ENCODE peak calls at places on chromosomes 7 and 10, in nine cellular contexts. One of them, this sample, is unnamed.
A peak's percentile ranks its signal among the peaks of the same experiment; 100 is the strongest.

GRCh38 chr7:44060091-44060947 is 5.0 kb downstream of the PGAM2 start:
- DNase-seq in stimulated activated naive CD8-positive, alpha-beta T cell treated with anti-CD3 and anti-CD28 coated beads, Interleukin-15, Interleukin-2, amounts not matched to agents 100 U/mL and 50 U/mL, for 24 hours: no peak
- DNase-seq in M059J: no peak
- DNase-seq in stimulated activated CD8-positive, alpha-beta memory T cell treated with anti-CD3 and anti-CD28 coated beads, Interleukin-4, amount 100 ng/mL, for 24 hours: no peak
- DNase-seq in activated CD4-positive, alpha-beta T cell treated with anti-CD3 and anti-CD28 coated beads for 36 hours: peak; percentile 1
- DNase-seq in WTC11: no peak
- DNase-seq in fibroblast of the aortic adventitia: no peak
- DNase-seq in suprapubic skin: peak; percentile 67
- DNase-seq in NCI-H2081: no peak
- DNase-seq in this sample: no peak

GRCh38 chr7:16025696-16026095 is 339.2 kb upstream of the MEOX2 start:
- DNase-seq in M059J: no peak
- DNase-seq in stimulated activated naive CD8-positive, alpha-beta T cell treated with anti-CD3 and anti-CD28 coated beads, Interleukin-15, Interleukin-2, amounts not matched to agents 100 U/mL and 50 U/mL, for 24 hours: no peak
- DNase-seq in fibroblast of the aortic adventitia: no peak
- DNase-seq in stimulated activated CD8-positive, alpha-beta memory T cell treated with anti-CD3 and anti-CD28 coated beads, Interleukin-4, amount 100 ng/mL, for 24 hours: no peak
- DNase-seq in NCI-H2081: no peak
- DNase-seq in activated CD4-positive, alpha-beta T cell treated with anti-CD3 and anti-CD28 coated beads for 36 hours: no peak
- DNase-seq in suprapubic skin: no peak
- DNase-seq in WTC11: no peak
- DNase-seq in this sample: no peak

GRCh38 chr7:43750016-43750887 is 8.2 kb upstream of the BLVRA start:
- DNase-seq in stimulated activated CD8-positive, alpha-beta memory T cell treated with anti-CD3 and anti-CD28 coated beads, Interleukin-4, amount 100 ng/mL, for 24 hours: no peak
- DNase-seq in activated CD4-positive, alpha-beta T cell treated with anti-CD3 and anti-CD28 coated beads for 36 hours: no peak
- DNase-seq in NCI-H2081: no peak
- DNase-seq in M059J: no peak
- DNase-seq in WTC11: peak; percentile 41
- DNase-seq in suprapubic skin: no peak
- DNase-seq in stimulated activated naive CD8-positive, alpha-beta T cell treated with anti-CD3 and anti-CD28 coated beads, Interleukin-15, Interleukin-2, amounts not matched to agents 100 U/mL and 50 U/mL, for 24 hours: no peak
- DNase-seq in fibroblast of the aortic adventitia: peak; percentile 40
- DNase-seq in this sample: no peak

GRCh38 chr10:7218974-7219373 is 191.9 kb downstream of the SFMBT2 start:
- DNase-seq in fibroblast of the aortic adventitia: peak; percentile 14
- DNase-seq in stimulated activated CD8-positive, alpha-beta memory T cell treated with anti-CD3 and anti-CD28 coated beads, Interleukin-4, amount 100 ng/mL, for 24 hours: no peak
- DNase-seq in M059J: peak; percentile 7
- DNase-seq in stimulated activated naive CD8-positive, alpha-beta T cell treated with anti-CD3 and anti-CD28 coated beads, Interleukin-15, Interleukin-2, amounts not matched to agents 100 U/mL and 50 U/mL, for 24 hours: no peak
- DNase-seq in NCI-H2081: no peak
- DNase-seq in WTC11: no peak
- DNase-seq in activated CD4-positive, alpha-beta T cell treated with anti-CD3 and anti-CD28 coated beads for 36 hours: no peak
- DNase-seq in suprapubic skin: no peak
- DNase-seq in this sample: no peak

GRCh38 chr10:110576220-110576619 is 8.7 kb downstream of the SMC3 start:
- DNase-seq in NCI-H2081: no peak
- DNase-seq in WTC11: no peak
- DNase-seq in activated CD4-positive, alpha-beta T cell treated with anti-CD3 and anti-CD28 coated beads for 36 hours: no peak
- DNase-seq in M059J: peak; percentile 80
- DNase-seq in stimulated activated naive CD8-positive, alpha-beta T cell treated with anti-CD3 and anti-CD28 coated beads, Interleukin-15, Interleukin-2, amounts not matched to agents 100 U/mL and 50 U/mL, for 24 hours: no peak
- DNase-seq in stimulated activated CD8-positive, alpha-beta memory T cell treated with anti-CD3 and anti-CD28 coated beads, Interleukin-4, amount 100 ng/mL, for 24 hours: no peak
- DNase-seq in fibroblast of the aortic adventitia: peak; percentile 87
- DNase-seq in suprapubic skin: no peak
- DNase-seq in this sample: no peak

GRCh38 chr10:110083884-110084283 is 76.1 kb downstream of the ADD3 start:
- DNase-seq in NCI-H2081: no peak
- DNase-seq in fibroblast of the aortic adventitia: peak; percentile 52
- DNase-seq in stimulated activated naive CD8-positive, alpha-beta T cell treated with anti-CD3 and anti-CD28 coated beads, Interleukin-15, Interleukin-2, amounts not matched to agents 100 U/mL and 50 U/mL, for 24 hours: no peak
- DNase-seq in WTC11: no peak
- DNase-seq in suprapubic skin: no peak
- DNase-seq in activated CD4-positive, alpha-beta T cell treated with anti-CD3 and anti-CD28 coated beads for 36 hours: no peak
- DNase-seq in M059J: peak; percentile 31
- DNase-seq in stimulated activated CD8-positive, alpha-beta memory T cell treated with anti-CD3 and anti-CD28 coated beads, Interleukin-4, amount 100 ng/mL, for 24 hours: no peak
- DNase-seq in this sample: no peak

GRCh38 chr10:118873080-118873737 is 118.4 kb upstream of the CACUL1 start:
- DNase-seq in fibroblast of the aortic adventitia: peak; percentile 17
- DNase-seq in stimulated activated naive CD8-positive, alpha-beta T cell treated with anti-CD3 and anti-CD28 coated beads, Interleukin-15, Interleukin-2, amounts not matched to agents 100 U/mL and 50 U/mL, for 24 hours: no peak
- DNase-seq in M059J: peak; percentile 80
- DNase-seq in stimulated activated CD8-positive, alpha-beta memory T cell treated with anti-CD3 and anti-CD28 coated beads, Interleukin-4, amount 100 ng/mL, for 24 hours: no peak
- DNase-seq in suprapubic skin: no peak
- DNase-seq in NCI-H2081: no peak
- DNase-seq in activated CD4-positive, alpha-beta T cell treated with anti-CD3 and anti-CD28 coated beads for 36 hours: no peak
- DNase-seq in WTC11: no peak
- DNase-seq in this sample: no peak

GRCh38 chr10:129761573-129761972 is 202.5 kb downstream of the EBF3 start:
- DNase-seq in stimulated activated CD8-positive, alpha-beta memory T cell treated with anti-CD3 and anti-CD28 coated beads, Interleukin-4, amount 100 ng/mL, for 24 hours: no peak
- DNase-seq in WTC11: no peak
- DNase-seq in fibroblast of the aortic adventitia: no peak
- DNase-seq in M059J: no peak
- DNase-seq in NCI-H2081: no peak
- DNase-seq in suprapubic skin: peak; percentile 41
- DNase-seq in activated CD4-positive, alpha-beta T cell treated with anti-CD3 and anti-CD28 coated beads for 36 hours: no peak
- DNase-seq in stimulated activated naive CD8-positive, alpha-beta T cell treated with anti-CD3 and anti-CD28 coated beads, Interleukin-15, Interleukin-2, amounts not matched to agents 100 U/mL and 50 U/mL, for 24 hours: no peak
- DNase-seq in this sample: no peak

GRCh38 chr7:25083201-25083600 is 41.9 kb downstream of the CYCS start:
- DNase-seq in suprapubic skin: no peak
- DNase-seq in activated CD4-positive, alpha-beta T cell treated with anti-CD3 and anti-CD28 coated beads for 36 hours: no peak
- DNase-seq in fibroblast of the aortic adventitia: no peak
- DNase-seq in M059J: peak; percentile 24
- DNase-seq in WTC11: no peak
- DNase-seq in stimulated activated CD8-positive, alpha-beta memory T cell treated with anti-CD3 and anti-CD28 coated beads, Interleukin-4, amount 100 ng/mL, for 24 hours: no peak
- DNase-seq in NCI-H2081: no peak
- DNase-seq in stimulated activated naive CD8-positive, alpha-beta T cell treated with anti-CD3 and anti-CD28 coated beads, Interleukin-15, Interleukin-2, amounts not matched to agents 100 U/mL and 50 U/mL, for 24 hours: no peak
- DNase-seq in this sample: no peak

GRCh38 chr10:115417585-115418265 is 324.6 kb downstream of the ATRNL1 start:
- DNase-seq in suprapubic skin: no peak
- DNase-seq in stimulated activated CD8-positive, alpha-beta memory T cell treated with anti-CD3 and anti-CD28 coated beads, Interleukin-4, amount 100 ng/mL, for 24 hours: no peak
- DNase-seq in activated CD4-positive, alpha-beta T cell treated with anti-CD3 and anti-CD28 coated beads for 36 hours: peak; percentile 13
- DNase-seq in stimulated activated naive CD8-positive, alpha-beta T cell treated with anti-CD3 and anti-CD28 coated beads, Interleukin-15, Interleukin-2, amounts not matched to agents 100 U/mL and 50 U/mL, for 24 hours: no peak
- DNase-seq in NCI-H2081: no peak
- DNase-seq in WTC11: peak; percentile 64
- DNase-seq in M059J: peak; percentile 53
- DNase-seq in fibroblast of the aortic adventitia: no peak
- DNase-seq in this sample: no peak

GRCh38 chr10:111835562-111835961 is 348.0 kb downstream of the GPAM start:
- DNase-seq in suprapubic skin: no peak
- DNase-seq in activated CD4-positive, alpha-beta T cell treated with anti-CD3 and anti-CD28 coated beads for 36 hours: no peak
- DNase-seq in WTC11: no peak
- DNase-seq in stimulated activated CD8-positive, alpha-beta memory T cell treated with anti-CD3 and anti-CD28 coated beads, Interleukin-4, amount 100 ng/mL, for 24 hours: no peak
- DNase-seq in stimulated activated naive CD8-positive, alpha-beta T cell treated with anti-CD3 and anti-CD28 coated beads, Interleukin-15, Interleukin-2, amounts not matched to agents 100 U/mL and 50 U/mL, for 24 hours: no peak
- DNase-seq in fibroblast of the aortic adventitia: peak; percentile 57
- DNase-seq in NCI-H2081: no peak
- DNase-seq in M059J: peak; percentile 3
- DNase-seq in this sample: no peak

GRCh38 chr7:77727936-77728701 is 31.9 kb downstream of the RSBN1L start:
- DNase-seq in suprapubic skin: no peak
- DNase-seq in activated CD4-positive, alpha-beta T cell treated with anti-CD3 and anti-CD28 coated beads for 36 hours: no peak
- DNase-seq in stimulated activated naive CD8-positive, alpha-beta T cell treated with anti-CD3 and anti-CD28 coated beads, Interleukin-15, Interleukin-2, amounts not matched to agents 100 U/mL and 50 U/mL, for 24 hours: no peak
- DNase-seq in WTC11: no peak
- DNase-seq in M059J: peak; percentile 63
- DNase-seq in fibroblast of the aortic adventitia: peak; percentile 24
- DNase-seq in stimulated activated CD8-positive, alpha-beta memory T cell treated with anti-CD3 and anti-CD28 coated beads, Interleukin-4, amount 100 ng/mL, for 24 hours: no peak
- DNase-seq in NCI-H2081: peak; percentile 88
- DNase-seq in this sample: no peak

GRCh38 chr7:26155531-26156375 is 3.8 kb downstream of the NFE2L3 start:
- DNase-seq in stimulated activated CD8-positive, alpha-beta memory T cell treated with anti-CD3 and anti-CD28 coated beads, Interleukin-4, amount 100 ng/mL, for 24 hours: no peak
- DNase-seq in suprapubic skin: peak; percentile 11
- DNase-seq in NCI-H2081: no peak
- DNase-seq in fibroblast of the aortic adventitia: peak; percentile 23
- DNase-seq in activated CD4-positive, alpha-beta T cell treated with anti-CD3 and anti-CD28 coated beads for 36 hours: no peak
- DNase-seq in M059J: peak; percentile 90
- DNase-seq in stimulated activated naive CD8-positive, alpha-beta T cell treated with anti-CD3 and anti-CD28 coated beads, Interleukin-15, Interleukin-2, amounts not matched to agents 100 U/mL and 50 U/mL, for 24 hours: no peak
- DNase-seq in WTC11: no peak
- DNase-seq in this sample: no peak

GRCh38 chr10:79247373-79248137 is 99.7 kb upstream of the PPIF start:
- DNase-seq in WTC11: no peak
- DNase-seq in suprapubic skin: no peak
- DNase-seq in NCI-H2081: no peak
- DNase-seq in fibroblast of the aortic adventitia: no peak
- DNase-seq in stimulated activated CD8-positive, alpha-beta memory T cell treated with anti-CD3 and anti-CD28 coated beads, Interleukin-4, amount 100 ng/mL, for 24 hours: no peak
- DNase-seq in stimulated activated naive CD8-positive, alpha-beta T cell treated with anti-CD3 and anti-CD28 coated beads, Interleukin-15, Interleukin-2, amounts not matched to agents 100 U/mL and 50 U/mL, for 24 hours: peak; percentile 53
- DNase-seq in activated CD4-positive, alpha-beta T cell treated with anti-CD3 and anti-CD28 coated beads for 36 hours: peak; percentile 60
- DNase-seq in M059J: no peak
- DNase-seq in this sample: no peak

GRCh38 chr7:33726582-33726981 is 178.8 kb upstream of the BMPER start:
- DNase-seq in stimulated activated naive CD8-positive, alpha-beta T cell treated with anti-CD3 and anti-CD28 coated beads, Interleukin-15, Interleukin-2, amounts not matched to agents 100 U/mL and 50 U/mL, for 24 hours: no peak
- DNase-seq in activated CD4-positive, alpha-beta T cell treated with anti-CD3 and anti-CD28 coated beads for 36 hours: no peak
- DNase-seq in stimulated activated CD8-positive, alpha-beta memory T cell treated with anti-CD3 and anti-CD28 coated beads, Interleukin-4, amount 100 ng/mL, for 24 hours: no peak
- DNase-seq in WTC11: peak; percentile 21
- DNase-seq in M059J: no peak
- DNase-seq in fibroblast of the aortic adventitia: no peak
- DNase-seq in NCI-H2081: no peak
- DNase-seq in suprapubic skin: no peak
- DNase-seq in this sample: no peak

GRCh38 chr10:86872757-86873156 is 84.7 kb downstream of the MMRN2 start:
- DNase-seq in suprapubic skin: no peak
- DNase-seq in stimulated activated CD8-positive, alpha-beta memory T cell treated with anti-CD3 and anti-CD28 coated beads, Interleukin-4, amount 100 ng/mL, for 24 hours: no peak
- DNase-seq in M059J: peak; percentile 11
- DNase-seq in WTC11: peak; percentile 51
- DNase-seq in NCI-H2081: no peak
- DNase-seq in activated CD4-positive, alpha-beta T cell treated with anti-CD3 and anti-CD28 coated beads for 36 hours: no peak
- DNase-seq in stimulated activated naive CD8-positive, alpha-beta T cell treated with anti-CD3 and anti-CD28 coated beads, Interleukin-15, Interleukin-2, amounts not matched to agents 100 U/mL and 50 U/mL, for 24 hours: no peak
- DNase-seq in fibroblast of the aortic adventitia: peak; percentile 13
- DNase-seq in this sample: no peak

GRCh38 chr10:28463676-28464395 is 69.1 kb upstream of the WAC start:
- DNase-seq in stimulated activated CD8-positive, alpha-beta memory T cell treated with anti-CD3 and anti-CD28 coated beads, Interleukin-4, amount 100 ng/mL, for 24 hours: no peak
- DNase-seq in activated CD4-positive, alpha-beta T cell treated with anti-CD3 and anti-CD28 coated beads for 36 hours: no peak
- DNase-seq in M059J: no peak
- DNase-seq in fibroblast of the aortic adventitia: no peak
- DNase-seq in stimulated activated naive CD8-positive, alpha-beta T cell treated with anti-CD3 and anti-CD28 coated beads, Interleukin-15, Interleukin-2, amounts not matched to agents 100 U/mL and 50 U/mL, for 24 hours: no peak
- DNase-seq in NCI-H2081: peak; percentile 41
- DNase-seq in suprapubic skin: no peak
- DNase-seq in WTC11: no peak
- DNase-seq in this sample: no peak

GRCh38 chr7:158828343-158829020 is 827 bp downstream of the ESYT2 start:
- DNase-seq in suprapubic skin: no peak
- DNase-seq in activated CD4-positive, alpha-beta T cell treated with anti-CD3 and anti-CD28 coated beads for 36 hours: peak; percentile 47
- DNase-seq in NCI-H2081: no peak
- DNase-seq in WTC11: peak; percentile 74
- DNase-seq in stimulated activated naive CD8-positive, alpha-beta T cell treated with anti-CD3 and anti-CD28 coated beads, Interleukin-15, Interleukin-2, amounts not matched to agents 100 U/mL and 50 U/mL, for 24 hours: peak; percentile 39
- DNase-seq in M059J: peak; percentile 45
- DNase-seq in fibroblast of the aortic adventitia: no peak
- DNase-seq in stimulated activated CD8-positive, alpha-beta memory T cell treated with anti-CD3 and anti-CD28 coated beads, Interleukin-4, amount 100 ng/mL, for 24 hours: no peak
- DNase-seq in this sample: peak; percentile 38

GRCh38 chr10:89236221-89236620 is 15.4 kb downstream of the LIPA start:
- DNase-seq in fibroblast of the aortic adventitia: peak; percentile 33
- DNase-seq in NCI-H2081: no peak
- DNase-seq in stimulated activated naive CD8-positive, alpha-beta T cell treated with anti-CD3 and anti-CD28 coated beads, Interleukin-15, Interleukin-2, amounts not matched to agents 100 U/mL and 50 U/mL, for 24 hours: no peak
- DNase-seq in stimulated activated CD8-positive, alpha-beta memory T cell treated with anti-CD3 and anti-CD28 coated beads, Interleukin-4, amount 100 ng/mL, for 24 hours: no peak
- DNase-seq in activated CD4-positive, alpha-beta T cell treated with anti-CD3 and anti-CD28 coated beads for 36 hours: no peak
- DNase-seq in WTC11: no peak
- DNase-seq in suprapubic skin: no peak
- DNase-seq in M059J: no peak
- DNase-seq in this sample: no peak

GRCh38 chr10:87635498-87636312 is 24.0 kb upstream of the PAPSS2 start:
- DNase-seq in suprapubic skin: no peak
- DNase-seq in fibroblast of the aortic adventitia: peak; percentile 63
- DNase-seq in stimulated activated naive CD8-positive, alpha-beta T cell treated with anti-CD3 and anti-CD28 coated beads, Interleukin-15, Interleukin-2, amounts not matched to agents 100 U/mL and 50 U/mL, for 24 hours: peak; percentile 19
- DNase-seq in activated CD4-positive, alpha-beta T cell treated with anti-CD3 and anti-CD28 coated beads for 36 hours: peak; percentile 66
- DNase-seq in M059J: peak; percentile 93
- DNase-seq in stimulated activated CD8-positive, alpha-beta memory T cell treated with anti-CD3 and anti-CD28 coated beads, Interleukin-4, amount 100 ng/mL, for 24 hours: no peak
- DNase-seq in NCI-H2081: no peak
- DNase-seq in WTC11: no peak
- DNase-seq in this sample: no peak

GRCh38 chr10:17061418-17061817 is 68.2 kb downstream of the CUBN start:
- DNase-seq in WTC11: no peak
- DNase-seq in stimulated activated naive CD8-positive, alpha-beta T cell treated with anti-CD3 and anti-CD28 coated beads, Interleukin-15, Interleukin-2, amounts not matched to agents 100 U/mL and 50 U/mL, for 24 hours: no peak
- DNase-seq in stimulated activated CD8-positive, alpha-beta memory T cell treated with anti-CD3 and anti-CD28 coated beads, Interleukin-4, amount 100 ng/mL, for 24 hours: no peak
- DNase-seq in NCI-H2081: no peak
- DNase-seq in fibroblast of the aortic adventitia: peak; percentile 66
- DNase-seq in M059J: peak; percentile 36
- DNase-seq in suprapubic skin: no peak
- DNase-seq in activated CD4-positive, alpha-beta T cell treated with anti-CD3 and anti-CD28 coated beads for 36 hours: no peak
- DNase-seq in this sample: no peak